ENCODE peak calls at places on chromosomes 5 and 9, in seven cellular contexts. E, V, U, A, T, I and G are unnamed samples.

GRCh38 chr9:120894404-120895226 is 17.6 kb upstream of the PHF19 start:
- DNase-seq in I (no peak), A (no peak), V (no peak), U (peak; percentile 70), T (peak; percentile 65), E (peak; percentile 58), G (peak; percentile 14)

GRCh38 chr5:172140120-172140519 is 47.9 kb downstream of the STK10 start:
- DNase-seq in I (no peak), A (no peak), T (no peak), E (no peak), V (no peak), U (no peak), G (no peak)

GRCh38 chr9:14062449-14063187 is 251.3 kb downstream of the NFIB start:
- DNase-seq in E (no peak), I (peak; percentile 76), T (no peak), V (peak; percentile 84), A (no peak), U (peak; percentile 73), G (peak; percentile 91)

GRCh38 chr5:174454464-174454863 is 269.9 kb upstream of the MSX2 start:
- DNase-seq in T (no peak), A (no peak), U (no peak), I (no peak), V (no peak), E (no peak), G (no peak)

GRCh38 chr5:141617128-141617527 is 1.7 kb downstream of the DIAPH1 start:
- DNase-seq in U (peak; percentile 58), I (no peak), E (no peak), V (peak; percentile 29), T (no peak), A (no peak), G (no peak)

GRCh38 chr5:59097116-59097515 is 514.2 kb downstream of the RAB3C start:
- DNase-seq in E (no peak), U (peak; percentile 22), V (peak; percentile 83), I (no peak), A (no peak), T (no peak), G (peak; percentile 70)

GRCh38 chr9:134320195-134320885 is 5.9 kb upstream of the RXRA start:
- DNase-seq in T (no peak), A (no peak), V (no peak), U (no peak), E (no peak), I (no peak), G (no peak)

GRCh38 chr5:73591102-73591695 is 25.7 kb downstream of the UTP15 start:
- DNase-seq in V (peak; percentile 90), T (peak; percentile 62), A (peak; percentile 79), U (peak; percentile 89), I (peak; percentile 87), E (no peak), G (peak; percentile 64)

GRCh38 chr5:67315082-67315801 is 118.6 kb upstream of the CD180 start:
- DNase-seq in T (no peak), I (peak; percentile 13), A (no peak), E (peak; percentile 28), V (peak; percentile 59), U (peak; percentile 86), G (peak; percentile 65)

GRCh38 chr9:692636-693459 is 148.6 kb upstream of the DMRT1 start:
- DNase-seq in E (no peak), U (peak; percentile 68), T (no peak), A (peak; percentile 49), I (no peak), V (no peak), G (no peak)

GRCh38 chr5:10343486-10343885 is 10.0 kb upstream of the MARCHF6 start:
- DNase-seq in A (no peak), E (no peak), U (peak; percentile 52), T (no peak), I (peak; percentile 33), V (no peak), G (no peak)

GRCh38 chr5:10337986-10338385 is 15.5 kb upstream of the MARCHF6 start:
- DNase-seq in I (no peak), U (no peak), E (no peak), T (peak; percentile 33), A (no peak), V (no peak), G (no peak)

GRCh38 chr5:10335711-10336470 is 17.6 kb upstream of the MARCHF6 start:
- DNase-seq in E (no peak), T (peak; percentile 28), U (no peak), V (no peak), I (no peak), A (peak; percentile 28), G (no peak)

GRCh38 chr5:10337107-10337506 is 16.4 kb upstream of the MARCHF6 start:
- DNase-seq in E (no peak), U (no peak), I (no peak), V (no peak), T (peak; percentile 32), A (no peak), G (no peak)

DNA sequence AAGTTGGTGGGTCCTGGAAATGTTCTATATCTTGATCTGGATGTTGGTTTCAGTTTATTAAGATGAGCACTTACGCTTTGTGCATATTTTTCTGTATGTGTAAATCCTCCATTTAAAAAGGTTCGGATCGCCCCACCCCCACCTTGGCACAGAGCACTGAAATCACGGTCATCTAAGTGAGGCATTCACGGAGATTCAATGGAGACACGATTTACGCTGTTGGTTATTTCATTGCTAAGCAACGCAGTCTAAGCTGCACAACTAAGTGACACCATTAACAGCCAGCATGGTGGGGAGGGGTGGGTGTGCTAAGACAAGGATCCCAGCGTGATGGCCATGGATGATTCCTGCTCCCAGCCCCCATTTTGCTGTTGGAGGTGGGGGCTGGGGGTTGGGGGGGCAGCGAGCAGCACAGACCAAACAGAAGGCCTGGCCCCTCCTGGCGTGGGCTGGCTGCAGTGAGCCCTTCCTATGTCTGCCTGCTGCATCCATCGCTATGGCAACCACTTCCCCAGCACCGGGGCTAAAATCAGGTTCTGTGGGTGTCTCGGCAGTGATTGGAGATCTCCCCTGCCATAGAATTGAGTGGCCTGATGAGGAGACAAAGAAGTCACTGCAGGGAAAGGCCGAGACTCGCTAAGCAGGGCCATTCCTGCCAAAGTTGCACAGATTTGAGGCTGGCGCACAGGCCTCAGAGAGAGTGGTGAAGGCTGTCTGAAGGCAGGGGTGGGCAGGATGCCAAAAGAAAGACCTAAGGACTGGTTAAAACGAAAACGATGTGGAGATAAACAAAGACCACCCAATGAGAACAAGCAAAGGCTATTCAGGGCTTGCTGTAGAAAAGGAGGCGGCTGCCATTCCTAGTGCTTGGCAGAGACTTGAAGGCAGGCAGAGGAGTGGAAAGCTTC is 14.2 kb upstream of the MARCHF6 start:
- DNase-seq in I (no peak), T (no peak), E (peak; percentile 63), V (no peak), U (no peak), A (no peak), G (peak; percentile 47)
- H3K27ac ChIP-seq in I (no peak overlapping the region), T (no peak overlapping the region), E (no peak overlapping the region), V (no peak overlapping the region), U (no peak overlapping the region), A (no peak overlapping the region), G (no peak overlapping the region)

GRCh38 chr9:6761306-6761705 is 3.5 kb downstream of the KDM4C start:
- DNase-seq in I (no peak), U (no peak), V (no peak), A (no peak), T (no peak), E (no peak), G (no peak)

GRCh38 chr9:6764570-6765334 is 7.0 kb downstream of the KDM4C start:
- DNase-seq in A (no peak), T (no peak), V (no peak), U (peak; percentile 29), E (no peak), I (no peak), G (no peak)

GRCh38 chr9:6766606-6767005 is 8.8 kb downstream of the KDM4C start:
- DNase-seq in I (no peak), T (no peak), E (no peak), V (no peak), U (no peak), A (no peak), G (no peak)

GRCh38 chr9:6765396-6765795 is 7.6 kb downstream of the KDM4C start:
- DNase-seq in U (no peak), E (no peak), I (no peak), T (no peak), V (no peak), A (no peak), G (no peak)

GRCh38 chr9:6763244-6763643 is 5.5 kb downstream of the KDM4C start:
- DNase-seq in A (no peak), V (no peak), U (no peak), I (no peak), T (no peak), E (no peak), G (no peak)
- H3K9ac ChIP-seq in A (no peak overlapping the region), V (no peak overlapping the region), U (no peak overlapping the region), I (no peak overlapping the region), T (no peak overlapping the region), E (no peak overlapping the region), G (no peak overlapping the region)

DNA sequence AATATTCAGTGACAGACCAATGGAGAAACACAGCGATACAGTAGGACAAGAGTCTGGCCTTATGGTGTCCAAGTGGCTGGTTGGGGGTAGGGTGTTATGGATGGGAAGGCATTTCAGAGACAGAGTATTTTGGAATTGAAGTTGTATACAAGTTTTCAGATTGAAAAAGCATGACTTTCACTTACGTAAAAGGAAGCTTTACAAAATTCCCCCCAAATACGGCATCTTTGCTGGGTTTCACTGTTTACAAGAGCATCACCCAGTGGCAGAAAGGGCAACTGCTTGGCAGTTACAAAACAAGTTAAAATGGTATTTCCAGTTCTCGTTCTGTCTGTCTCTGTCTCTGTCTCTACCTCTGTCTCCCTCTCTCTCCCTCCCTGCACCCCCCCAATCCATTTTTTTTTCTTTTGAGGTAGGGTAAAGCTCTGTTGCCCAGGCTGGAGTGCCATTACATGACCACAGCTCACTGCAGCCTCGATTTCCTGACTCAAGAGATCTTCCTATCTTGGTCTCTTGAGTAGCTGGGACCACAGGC is 86.2 kb downstream of the PTPN3 start:
- DNase-seq in A (no peak), E (no peak), I (peak; percentile 15), V (peak; percentile 50), T (no peak), U (peak; percentile 70), G (peak; percentile 27)
- H3K4me2 ChIP-seq in A (no peak overlapping the region), E (no peak overlapping the region), I (no peak overlapping the region), V (no peak overlapping the region), T (no peak overlapping the region), U (no peak overlapping the region), G (no peak overlapping the region)

GRCh38 chr5:151058891-151059611 is 21.8 kb downstream of the TNIP1 start:
- DNase-seq in A (no peak), V (no peak), E (no peak), U (no peak), I (no peak), T (no peak), G (no peak)

GRCh38 chr5:151060742-151061141 is 20.1 kb downstream of the TNIP1 start:
- DNase-seq in U (no peak), A (no peak), I (no peak), E (no peak), V (no peak), T (no peak), G (no peak)

GRCh38 chr5:151055336-151055735 is 25.5 kb downstream of the TNIP1 start:
- DNase-seq in U (no peak), T (no peak), V (no peak), I (no peak), E (no peak), A (no peak), G (no peak)

GRCh38 chr5:151056367-151057306 is 24.2 kb downstream of the TNIP1 start:
- DNase-seq in A (no peak), E (no peak), T (no peak), I (no peak), U (no peak), V (no peak), G (no peak)

DNA sequence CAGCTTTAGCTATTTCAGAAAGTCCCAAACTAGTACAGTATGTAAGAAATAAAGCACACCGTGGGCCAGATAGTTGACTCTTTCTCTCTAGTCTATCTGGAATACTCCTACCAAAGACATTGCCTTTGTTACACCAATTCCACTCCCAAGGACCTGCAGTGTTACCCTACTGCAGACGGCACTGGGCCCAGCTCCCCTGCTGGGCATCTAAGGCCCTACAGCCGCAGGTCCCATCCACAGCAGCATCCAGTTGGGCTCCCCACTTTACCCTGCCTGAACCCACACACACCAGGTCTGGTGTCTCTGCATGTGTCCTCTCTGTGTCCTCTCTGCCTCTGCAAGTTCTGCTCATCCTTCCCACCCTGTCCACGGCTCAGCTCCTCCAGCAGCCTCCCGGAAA is 22.5 kb downstream of the TNIP1 start:
- DNase-seq in T (no peak), A (no peak), U (no peak), V (no peak), E (no peak), I (no peak), G (no peak)
- H3K27ac ChIP-seq in T (no peak overlapping the region), A (no peak overlapping the region), U (no peak overlapping the region), V (no peak overlapping the region), E (no peak overlapping the region), I (no peak overlapping the region), G (no peak overlapping the region)